ENCODE peak calls at places on chromosome 9, in five cellular contexts. C, U, T, S and F are unnamed samples.

GRCh38 chr9:34809504-34810186 is 99.7 kb upstream of the CCL21 start:
- DNase-seq in C (peak), U (peak), T (no peak), S (no peak), F (peak)

GRCh38 chr9:121372563-121373400 is 2.7 kb upstream of the STOM start:
- DNase-seq in C (no peak), U (no peak), T (no peak), S (peak), F (no peak)

GRCh38 chr9:135100241-135101067 is 13.0 kb downstream of the OLFM1 start:
- DNase-seq in C (no peak), U (no peak), T (no peak), S (no peak), F (no peak)

GRCh38 chr9:77907581-77907980 is 124.0 kb downstream of the GNAQ start:
- DNase-seq in C (no peak), U (no peak), T (no peak), S (no peak), F (no peak)

GRCh38 chr9:9222730-9223129 is 1390.1 kb downstream of the PTPRD start:
- DNase-seq in C (no peak), U (no peak), T (no peak), S (no peak), F (no peak)

GRCh38 chr9:7234144-7234543 is 476.4 kb downstream of the KDM4C start:
- DNase-seq in C (peak), U (peak), T (no peak), S (peak), F (peak)

GRCh38 chr9:125631391-125632085 is 75.5 kb downstream of the MAPKAP1 start:
- DNase-seq in C (no peak), U (peak), T (no peak), S (peak), F (no peak)

GRCh38 chr9:132334364-132334763 is 20.4 kb downstream of the SETX start:
- DNase-seq in C (no peak), U (no peak), T (no peak), S (no peak), F (no peak)

GRCh38 chr9:128108784-128109709 is 18.5 kb downstream of the PTGES2 start:
- DNase-seq in C (no peak), U (peak), T (no peak), S (no peak), F (no peak)

GRCh38 chr9:99819123-99819483 is 2.6 kb upstream of the NR4A3 start:
- DNase-seq in C (no peak), U (no peak), T (no peak), S (no peak), F (no peak)

GRCh38 chr9:36056896-36057295 is 20.2 kb downstream of the RECK start:
- DNase-seq in C (no peak), U (no peak), T (no peak), S (no peak), F (no peak)

GRCh38 chr9:127975376-127976315 is 5.1 kb downstream of the EEIG1 start:
- DNase-seq in C (no peak), U (no peak), T (no peak), S (no peak), F (no peak)

GRCh38 chr9:134554750-134555655 is 86.6 kb upstream of the COL5A1 start:
- DNase-seq in C (no peak), U (peak), T (no peak), S (no peak), F (no peak)

GRCh38 chr9:97831843-97832636 is 21.0 kb upstream of the FOXE1 start:
- DNase-seq in C (no peak), U (no peak), T (no peak), S (no peak), F (no peak)

GRCh38 chr9:33620738-33621439 is 96.8 kb downstream of the ANKRD18B start:
- DNase-seq in C (no peak), U (no peak), T (no peak), S (no peak), F (no peak)

GRCh38 chr9:21995652-21996275 is 1.2 kb downstream of the CDKN2B-AS1 start:
- DNase-seq in C (no peak), U (peak), T (no peak), S (no peak), F (no peak)

DNA sequence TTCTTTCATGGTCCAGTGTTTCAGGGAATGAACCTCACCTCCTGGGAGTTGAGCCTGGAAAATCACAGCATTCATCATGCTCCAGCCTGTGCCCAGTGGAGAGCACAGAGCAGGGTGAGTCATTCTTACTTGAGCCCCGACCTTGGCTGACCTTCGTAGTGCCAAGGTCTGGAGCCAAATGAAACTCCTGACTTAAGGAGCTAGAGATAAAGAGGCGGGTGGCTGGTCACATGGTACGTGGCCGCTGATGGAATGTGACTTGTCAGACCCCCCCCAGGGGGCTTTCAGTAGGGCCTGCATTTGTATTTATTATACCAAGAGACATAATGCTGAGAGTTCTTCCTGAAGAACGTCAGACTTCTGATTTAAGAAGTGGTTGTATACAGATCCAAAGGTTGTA is 15.0 kb upstream of the PIP5K1B start:
- DNase-seq in C (no peak), U (no peak), T (no peak), S (no peak), F (no peak)
- TF ChIP-seq YY1 in C (no peak), U (no peak), T (no peak), S (no peak), F (no peak)

DNA sequence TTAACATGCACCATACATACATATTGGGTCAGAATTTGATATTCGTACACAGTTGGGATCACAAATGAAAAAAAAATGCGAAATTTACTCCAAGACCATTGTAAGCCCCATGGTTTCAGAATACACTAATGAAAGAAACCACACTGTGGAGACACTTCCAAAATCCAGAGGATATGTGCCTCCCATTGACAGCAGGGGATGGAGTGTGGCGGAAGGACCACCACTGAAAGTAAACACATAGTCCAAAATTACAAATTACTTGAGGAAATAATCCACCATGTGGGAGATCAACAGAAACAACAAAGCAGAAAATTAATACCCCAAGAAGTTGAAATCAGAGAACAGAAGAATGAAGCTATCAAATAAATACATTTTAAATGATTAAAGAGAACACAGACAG is 291.6 kb upstream of the PAPPA start:
- DNase-seq in C (no peak), U (no peak), T (no peak), S (no peak), F (no peak)
- TF ChIP-seq YY1 in C (no peak), U (no peak), T (no peak), S (no peak), F (no peak)

DNA sequence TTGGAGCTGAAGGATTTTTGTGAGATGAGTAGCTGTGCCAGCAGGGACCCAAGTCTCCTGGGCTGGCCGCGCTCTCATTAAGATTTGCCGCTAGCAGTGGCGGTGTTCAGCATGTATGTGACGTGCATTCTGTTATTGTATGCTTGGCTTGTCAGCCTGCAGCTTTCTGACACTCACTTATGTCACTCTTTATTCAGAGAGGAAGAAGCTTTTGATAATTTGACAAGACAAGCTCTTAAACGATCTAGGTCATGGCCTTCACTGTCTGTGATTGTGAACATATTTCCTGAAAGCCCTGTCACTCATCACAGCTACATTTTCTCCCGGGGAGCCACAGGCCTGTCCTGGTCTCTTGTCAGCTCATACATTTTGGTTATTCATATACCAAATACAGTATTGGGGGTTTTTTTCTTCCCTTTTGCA is 98.2 kb upstream of the GRHPR start:
- DNase-seq in C (no peak), U (no peak), T (peak), S (no peak), F (no peak)
- TF ChIP-seq YY1 in C (no peak), U (no peak), T (no peak), S (no peak), F (no peak)

GRCh38 chr9:87854563-87854962 is 28.1 kb upstream of the SPATA31E1 start:
- DNase-seq in C (no peak), U (peak), T (no peak), S (no peak), F (no peak)
- TF ChIP-seq YY1 in C (no peak), U (no peak), T (no peak), S (no peak), F (no peak)

GRCh38 chr9:103713631-103714030 is 380.5 kb upstream of the SMC2 start:
- DNase-seq in C (no peak), U (no peak), T (no peak), S (no peak), F (no peak)
- TF ChIP-seq YY1 in C (no peak), U (no peak), T (no peak), S (no peak), F (no peak)

GRCh38 chr9:92618633-92619225 is 51.2 kb downstream of the IPPK start:
- DNase-seq in C (no peak), U (no peak), T (no peak), S (peak), F (no peak)
- TF ChIP-seq YY1 in C (no peak), U (no peak), T (no peak), S (no peak), F (no peak)

GRCh38 chr9:95511232-95511951 is 5.4 kb downstream of the PTCH1 start:
- DNase-seq in C (peak), U (no peak), T (no peak), S (peak), F (no peak)
- TF ChIP-seq YY1 in C (no peak), U (no peak), T (no peak), S (no peak), F (peak)